ENCODE peak calls at places on chromosome 4, in four cellular contexts. L is ELR, D is GM20000, X is RKO. Z is an unnamed sample.

GRCh38 chr4:100041646-100042045 is 91.6 kb upstream of the H2AZ1 start:
- DNase-seq in D (no peak), L (no peak), X (no peak), Z (no peak)

GRCh38 chr4:146049802-146050201 is 111.2 kb upstream of the ZNF827 start:
- DNase-seq in L (no peak), X (no peak), D (peak; percentile 23), Z (no peak)

GRCh38 chr4:180665994-180666818 is 1577.0 kb upstream of the TENM3 start:
- DNase-seq in X (peak; percentile 76), L (peak; percentile 76), D (peak; percentile 45), Z (peak; percentile 10)

GRCh38 chr4:164408831-164409230 is 345.1 kb upstream of the SMIM31 start:
- DNase-seq in X (no peak), D (no peak), L (no peak), Z (no peak)

GRCh38 chr4:74205559-74205958 is 47.6 kb downstream of the MTHFD2L start:
- DNase-seq in D (no peak), L (no peak), X (no peak), Z (no peak)

GRCh38 chr4:20422398-20422797 is 170.7 kb downstream of the SLIT2 start:
- DNase-seq in X (peak; percentile 64), D (peak; percentile 16), L (peak; percentile 61), Z (peak; percentile 46)

GRCh38 chr4:155603360-155603891 is 63.2 kb upstream of the GUCY1A1 start:
- DNase-seq in X (no peak), D (no peak), L (no peak), Z (no peak)

GRCh38 chr4:140308366-140309123 is 64.9 kb upstream of the SCOC start:
- DNase-seq in L (peak; percentile 70), D (no peak), X (peak; percentile 58), Z (peak; percentile 11)

GRCh38 chr4:41396869-41397268 is 140.1 kb downstream of the UCHL1 start:
- DNase-seq in D (no peak), L (no peak), X (no peak), Z (no peak)

GRCh38 chr4:86775061-86775460 is 74.1 kb downstream of the SLC10A6 start:
- DNase-seq in D (no peak), X (no peak), L (no peak), Z (no peak)

GRCh38 chr4:40550900-40551546 is 78.6 kb downstream of the RBM47 start:
- DNase-seq in D (peak; percentile 47), X (no peak), L (peak; percentile 61), Z (peak; percentile 53)

GRCh38 chr4:37803348-37803973 is 23.0 kb upstream of the PGM2 start:
- DNase-seq in X (peak; percentile 84), L (peak; percentile 68), D (peak; percentile 53), Z (peak; percentile 38)

GRCh38 chr4:24810016-24810415 is 14.6 kb downstream of the SOD3 start:
- DNase-seq in D (no peak), X (no peak), L (peak; percentile 39), Z (no peak)

GRCh38 chr4:145799225-145799624 is 119.3 kb downstream of the C4orf51 start:
- DNase-seq in D (no peak), L (no peak), X (no peak), Z (peak; percentile 60)

GRCh38 chr4:137274404-137274803 is 257.9 kb downstream of the PCDH18 start:
- DNase-seq in D (no peak), X (no peak), L (no peak), Z (no peak)

GRCh38 chr4:150209140-150209829 is 131.0 kb downstream of the DCLK2 start:
- DNase-seq in X (peak; percentile 25), L (peak; percentile 74), D (peak; percentile 63), Z (no peak)

GRCh38 chr4:73682508-73682907 is 57.9 kb upstream of the CXCL8 start:
- DNase-seq in X (no peak), L (no peak), D (no peak), Z (no peak)

GRCh38 chr4:20615492-20616136 is 84.6 kb upstream of the PACRGL start:
- DNase-seq in D (no peak), X (peak; percentile 11), L (peak; percentile 65), Z (peak; percentile 80)

GRCh38 chr4:87174672-87175071 is 45.7 kb downstream of the KLHL8 start:
- DNase-seq in L (no peak), D (no peak), X (no peak), Z (no peak)

GRCh38 chr4:186724048-186724860 is 598 bp upstream of the FAT1 start:
- DNase-seq in X (peak; percentile 58), L (peak; percentile 55), D (peak; percentile 28), Z (no peak)

GRCh38 chr4:98448923-98449322 is 187.7 kb downstream of the RAP1GDS1 start:
- DNase-seq in L (no peak), X (no peak), D (no peak), Z (no peak)

GRCh38 chr4:54941994-54942552 is 183.3 kb downstream of the KDR start:
- DNase-seq in X (no peak), D (peak; percentile 15), L (no peak), Z (no peak)

GRCh38 chr4:119525005-119525749 is 103.4 kb downstream of the PDE5A start:
- DNase-seq in D (no peak), L (peak; percentile 86), X (peak; percentile 36), Z (peak; percentile 29)

GRCh38 chr4:7332216-7333023 is 102.3 kb downstream of the PSAPL1 start:
- DNase-seq in D (no peak), L (peak; percentile 77), X (no peak), Z (peak; percentile 48)

GRCh38 chr4:175385797-175386196 is 426.3 kb downstream of the GPM6A start:
- DNase-seq in X (no peak), L (no peak), D (no peak), Z (no peak)

GRCh38 chr4:156805696-156806095 is 165.9 kb downstream of the PDGFC start:
- DNase-seq in L (no peak), X (no peak), D (no peak), Z (no peak)

GRCh38 chr4:68654946-68655721 is 15.3 kb downstream of the UGT2B15 start:
- DNase-seq in D (no peak), L (no peak), X (no peak), Z (no peak)

GRCh38 chr4:131316086-131316485 is 1833.0 kb upstream of the PCDH10 start:
- DNase-seq in L (peak; percentile 47), X (no peak), D (no peak), Z (no peak)

GRCh38 chr4:186685744-186686143 is 37.9 kb downstream of the FAT1 start:
- DNase-seq in X (peak; percentile 74), D (no peak), L (peak; percentile 91), Z (peak; percentile 90)

GRCh38 chr4:54545663-54546424 is 111.9 kb upstream of the KIT start:
- DNase-seq in L (no peak), D (no peak), X (peak; percentile 3), Z (no peak)

GRCh38 chr4:93897559-93897958 is 69.0 kb downstream of the ATOH1 start:
- DNase-seq in X (peak; percentile 12), D (peak; percentile 12), L (peak; percentile 7), Z (no peak)

GRCh38 chr4:2255501-2256155 is 6.3 kb downstream of the MXD4 start:
- DNase-seq in X (no peak), D (no peak), L (no peak), Z (no peak)

GRCh38 chr4:54526560-54526959 is 131.2 kb upstream of the KIT start:
- DNase-seq in L (no peak), X (no peak), D (no peak), Z (no peak)

GRCh38 chr4:169398294-169398693 is 127.5 kb upstream of the SH3RF1 start:
- DNase-seq in D (no peak), X (peak; percentile 21), L (peak; percentile 70), Z (no peak)

GRCh38 chr4:14339715-14340114 is 662.6 kb upstream of the CPEB2 start:
- DNase-seq in L (no peak), D (no peak), X (no peak), Z (no peak)

GRCh38 chr4:74805601-74806000 is 11.3 kb upstream of the BTC start:
- DNase-seq in X (peak; percentile 65), L (peak; percentile 73), D (no peak), Z (peak; percentile 12)

GRCh38 chr4:140237616-140238352 is 83.8 kb upstream of the MAML3 start:
- DNase-seq in X (no peak), D (no peak), L (peak; percentile 70), Z (no peak)

GRCh38 chr4:110055014-110055768 is 142.5 kb downstream of the EGF start:
- DNase-seq in L (no peak), D (peak; percentile 52), X (no peak), Z (peak; percentile 82)

Z was measured in RCC 7860.